ENCODE peak calls at places on chromosomes 13 and 19, in nine cellular contexts. One of them, this sample, is unnamed.

GRCh38 chr19:17794731-17795494 is at the start of gene B3GNT3:
- DNase-seq in activated CD4-positive, CD25-positive, alpha-beta regulatory T cell: no peak
- DNase-seq in NCI-H82: peak
- DNase-seq in NCI-H2171: peak
- DNase-seq in NCI-H2107: no peak
- DNase-seq in epithelial cell of esophagus: peak
- DNase-seq in lung microvascular endothelial cell: peak
- DNase-seq in D721Med: no peak
- DNase-seq in substantia nigra: no peak
- DNase-seq in this sample: no peak

GRCh38 chr19:50968709-50969412 is 530 bp downstream of the KLK6 start:
- DNase-seq in activated CD4-positive, CD25-positive, alpha-beta regulatory T cell: no peak
- DNase-seq in NCI-H82: no peak
- DNase-seq in NCI-H2171: no peak
- DNase-seq in NCI-H2107: no peak
- DNase-seq in epithelial cell of esophagus: no peak
- DNase-seq in lung microvascular endothelial cell: no peak
- DNase-seq in D721Med: no peak
- DNase-seq in substantia nigra: no peak
- DNase-seq in this sample: no peak

GRCh38 chr19:44002212-44002565 is 568 bp upstream of the ZNF230 start:
- DNase-seq in activated CD4-positive, CD25-positive, alpha-beta regulatory T cell: no peak
- DNase-seq in NCI-H82: no peak
- DNase-seq in NCI-H2171: no peak
- DNase-seq in NCI-H2107: no peak
- DNase-seq in epithelial cell of esophagus: no peak
- DNase-seq in lung microvascular endothelial cell: no peak
- DNase-seq in D721Med: no peak
- DNase-seq in substantia nigra: no peak
- DNase-seq in this sample: no peak

GRCh38 chr13:99812611-99813010 is 159.0 kb downstream of the ZIC5 start:
- DNase-seq in activated CD4-positive, CD25-positive, alpha-beta regulatory T cell: no peak
- DNase-seq in NCI-H82: no peak
- DNase-seq in NCI-H2171: no peak
- DNase-seq in NCI-H2107: no peak
- DNase-seq in epithelial cell of esophagus: peak
- DNase-seq in lung microvascular endothelial cell: no peak
- DNase-seq in D721Med: no peak
- DNase-seq in substantia nigra: no peak
- DNase-seq in this sample: no peak

GRCh38 chr13:29573190-29573589 is 22.3 kb downstream of the SLC7A1 start:
- DNase-seq in activated CD4-positive, CD25-positive, alpha-beta regulatory T cell: no peak
- DNase-seq in NCI-H82: no peak
- DNase-seq in NCI-H2171: no peak
- DNase-seq in NCI-H2107: peak
- DNase-seq in epithelial cell of esophagus: peak
- DNase-seq in lung microvascular endothelial cell: peak
- DNase-seq in D721Med: no peak
- DNase-seq in substantia nigra: peak
- DNase-seq in this sample: no peak

GRCh38 chr13:109509154-109509905 is 277.1 kb downstream of the IRS2 start:
- DNase-seq in activated CD4-positive, CD25-positive, alpha-beta regulatory T cell: no peak
- DNase-seq in NCI-H82: no peak
- DNase-seq in NCI-H2171: no peak
- DNase-seq in NCI-H2107: no peak
- DNase-seq in epithelial cell of esophagus: peak
- DNase-seq in lung microvascular endothelial cell: no peak
- DNase-seq in D721Med: no peak
- DNase-seq in substantia nigra: no peak
- DNase-seq in this sample: no peak

GRCh38 chr19:19662866-19663291 is 597 bp downstream of the ATP13A1 start:
- DNase-seq in activated CD4-positive, CD25-positive, alpha-beta regulatory T cell: no peak
- DNase-seq in NCI-H82: peak
- DNase-seq in NCI-H2171: no peak
- DNase-seq in NCI-H2107: no peak
- DNase-seq in epithelial cell of esophagus: no peak
- DNase-seq in lung microvascular endothelial cell: no peak
- DNase-seq in D721Med: peak
- DNase-seq in substantia nigra: no peak
- DNase-seq in this sample: no peak

GRCh38 chr13:114259974-114260373 is 21.4 kb upstream of the UPF3A start:
- DNase-seq in activated CD4-positive, CD25-positive, alpha-beta regulatory T cell: no peak
- DNase-seq in NCI-H82: no peak
- DNase-seq in NCI-H2171: peak
- DNase-seq in NCI-H2107: peak
- DNase-seq in epithelial cell of esophagus: no peak
- DNase-seq in lung microvascular endothelial cell: no peak
- DNase-seq in D721Med: no peak
- DNase-seq in substantia nigra: no peak
- DNase-seq in this sample: no peak

GRCh38 chr13:108069521-108070210 is 145.7 kb downstream of the LIG4 start:
- DNase-seq in activated CD4-positive, CD25-positive, alpha-beta regulatory T cell: no peak
- DNase-seq in NCI-H82: no peak
- DNase-seq in NCI-H2171: no peak
- DNase-seq in NCI-H2107: no peak
- DNase-seq in epithelial cell of esophagus: no peak
- DNase-seq in lung microvascular endothelial cell: no peak
- DNase-seq in D721Med: no peak
- DNase-seq in substantia nigra: no peak
- DNase-seq in this sample: no peak

GRCh38 chr19:11611730-11612129 is 14.4 kb downstream of the ZNF627 start:
- DNase-seq in activated CD4-positive, CD25-positive, alpha-beta regulatory T cell: no peak
- DNase-seq in NCI-H82: no peak
- DNase-seq in NCI-H2171: no peak
- DNase-seq in NCI-H2107: no peak
- DNase-seq in epithelial cell of esophagus: no peak
- DNase-seq in lung microvascular endothelial cell: no peak
- DNase-seq in D721Med: no peak
- DNase-seq in substantia nigra: no peak
- DNase-seq in this sample: no peak

GRCh38 chr13:33639640-33640080 is 178.3 kb upstream of the RFC3 start:
- DNase-seq in activated CD4-positive, CD25-positive, alpha-beta regulatory T cell: no peak
- DNase-seq in NCI-H82: no peak
- DNase-seq in NCI-H2171: no peak
- DNase-seq in NCI-H2107: no peak
- DNase-seq in epithelial cell of esophagus: peak
- DNase-seq in lung microvascular endothelial cell: no peak
- DNase-seq in D721Med: no peak
- DNase-seq in substantia nigra: no peak
- DNase-seq in this sample: no peak

This sample was measured in central memory CD8-positive, alpha-beta T cell.